ENCODE peak calls at places on chromosomes 2 and 18, in nine cellular contexts. N is activated CD4-positive, alpha-beta T cell treated with anti-CD3 and anti-CD28 coated beads for 36 hours; K is pancreas; F is esophagus mucosa; C is left cardiac atrium; W is heart right ventricle; G is naive thymus-derived CD8-positive, alpha-beta T cell; U is GM12878; Q is activated CD8-positive, alpha-beta memory T cell treated with anti-CD3 and anti-CD28 coated beads, Interleukin-2, amount 10 ng/mL, durations not matched to agents 7 days and 5 days. E is an unnamed sample.

GRCh38 chr2:118146315-118147283 is 58.3 kb downstream of the INSIG2 start:
- ATAC-seq in W (no peak), Q (no peak), G (no peak), F (no peak), K (no peak), C (no peak), U (no peak), N (no peak), E (no peak)

GRCh38 chr2:105390454-105390853 is 8.4 kb downstream of the FHL2 start:
- ATAC-seq in F (no peak), N (no peak), K (no peak), W (no peak), G (no peak), Q (no peak), U (no peak), C (no peak), E (no peak)

GRCh38 chr2:73896362-73897239 is 3.8 kb downstream of the ACTG2 start:
- ATAC-seq in F (no peak), N (peak), W (peak), K (peak), G (peak), Q (peak), U (peak), C (peak), E (peak)

GRCh38 chr2:22893773-22894517 is 491.0 kb upstream of the KLHL29 start:
- ATAC-seq in F (no peak), K (no peak), U (no peak), W (no peak), C (no peak), G (no peak), N (no peak), Q (no peak), E (no peak)

GRCh38 chr2:160576054-160576499 is 82.5 kb upstream of the RBMS1 start:
- ATAC-seq in N (no peak), W (peak), U (no peak), K (no peak), F (peak), C (no peak), G (no peak), Q (no peak), E (no peak)

GRCh38 chr2:141698500-141698899 is 432.3 kb downstream of the LRP1B start:
- ATAC-seq in F (no peak), U (no peak), K (no peak), N (no peak), C (no peak), W (no peak), G (no peak), Q (no peak), E (no peak)

GRCh38 chr2:50649626-50650397 is 382.1 kb downstream of the NRXN1 start:
- ATAC-seq in G (no peak), N (no peak), F (no peak), Q (no peak), K (no peak), U (no peak), C (no peak), W (no peak), E (no peak)

GRCh38 chr2:102801098-102801718 is 39.4 kb downstream of the TMEM182 start:
- ATAC-seq in U (no peak), N (no peak), Q (no peak), F (no peak), K (no peak), G (no peak), C (peak), W (peak), E (no peak)

GRCh38 chr2:25491966-25492532 is 150.3 kb upstream of the DNMT3A start:
- ATAC-seq in Q (no peak), U (no peak), K (peak), W (no peak), C (no peak), F (no peak), G (no peak), N (peak), E (no peak)

GRCh38 chr2:174762464-174762863 is 1.8 kb downstream of the CHRNA1 start:
- ATAC-seq in F (no peak), G (no peak), N (no peak), W (peak), U (no peak), K (no peak), Q (no peak), C (no peak), E (no peak)

GRCh38 chr2:207184768-207185167 is 19.0 kb upstream of the KLF7 start:
- ATAC-seq in W (no peak), K (no peak), N (peak), Q (no peak), C (no peak), G (no peak), U (no peak), F (no peak), E (no peak)

GRCh38 chr2:165818920-165819319 is 24.9 kb upstream of the GALNT3 start:
- ATAC-seq in G (no peak), F (no peak), W (no peak), K (no peak), Q (no peak), N (no peak), U (no peak), C (no peak), E (peak)

GRCh38 chr2:12106440-12107080 is 360.1 kb downstream of the LPIN1 start:
- ATAC-seq in Q (peak), C (peak), K (peak), N (peak), F (peak), U (peak), W (peak), G (no peak), E (peak)

GRCh38 chr2:234289789-234290188 is 207.1 kb downstream of the ARL4C start:
- ATAC-seq in G (no peak), U (peak), N (peak), Q (peak), C (no peak), F (peak), K (peak), W (no peak), E (no peak)

GRCh38 chr2:239598011-239598731 is 197.4 kb upstream of the HDAC4 start:
- ATAC-seq in C (no peak), U (no peak), G (no peak), Q (no peak), F (no peak), N (no peak), W (no peak), K (no peak), E (no peak)

GRCh38 chr2:158776236-158776635 is 18.9 kb upstream of the DAPL1 start:
- ATAC-seq in K (no peak), F (no peak), N (no peak), C (no peak), G (no peak), U (no peak), Q (no peak), W (no peak), E (no peak)

GRCh38 chr18:48889981-48890735 is 60.6 kb downstream of the SMAD7 start:
- ATAC-seq in N (no peak), U (no peak), K (no peak), Q (no peak), W (no peak), C (no peak), F (no peak), G (no peak), E (no peak)

GRCh38 chr2:30656079-30656478 is 151.2 kb downstream of the CAPN13 start:
- ATAC-seq in W (no peak), F (no peak), Q (no peak), K (no peak), N (no peak), G (no peak), U (no peak), C (no peak), E (no peak)

GRCh38 chr2:239383796-239384156 is 17.0 kb downstream of the HDAC4 start:
- ATAC-seq in F (no peak), C (no peak), N (no peak), U (no peak), W (no peak), K (no peak), Q (no peak), G (no peak), E (no peak)

GRCh38 chr18:29002747-29003146 is 825.8 kb upstream of the CDH2 start:
- ATAC-seq in Q (no peak), N (no peak), W (no peak), K (no peak), G (no peak), C (no peak), F (no peak), U (no peak), E (no peak)

GRCh38 chr2:177882501-177882900 is 190.1 kb downstream of the PDE11A start:
- ATAC-seq in N (no peak), W (no peak), U (no peak), C (no peak), K (no peak), G (no peak), Q (no peak), F (no peak), E (no peak)

GRCh38 chr2:12533337-12533736 is 183.4 kb upstream of the TRIB2 start:
- ATAC-seq in W (no peak), F (no peak), G (no peak), K (no peak), C (no peak), U (no peak), N (no peak), Q (no peak), E (no peak)

GRCh38 chr2:120133572-120134244 is 89.5 kb downstream of the TMEM185B start:
- ATAC-seq in K (no peak), F (peak), G (no peak), W (no peak), Q (no peak), N (no peak), C (no peak), U (no peak), E (no peak)

GRCh38 chr2:109382946-109383345 is 230.8 kb downstream of the SEPTIN10 start:
- ATAC-seq in Q (no peak), C (peak), N (no peak), W (peak), F (peak), U (peak), G (no peak), K (peak), E (no peak)

GRCh38 chr2:189177441-189177840 is 2.1 kb downstream of the COL5A2 start:
- ATAC-seq in K (no peak), F (no peak), W (no peak), Q (no peak), U (no peak), G (no peak), N (no peak), C (no peak), E (no peak)

GRCh38 chr18:75687626-75688025 is 260.1 kb upstream of the SMIM21 start:
- ATAC-seq in G (no peak), K (no peak), N (no peak), F (no peak), U (no peak), Q (no peak), W (no peak), C (no peak), E (no peak)

GRCh38 chr2:227221120-227221519 is 56.7 kb downstream of the COL4A3 start:
- ATAC-seq in Q (no peak), C (no peak), U (no peak), N (no peak), G (no peak), F (no peak), W (no peak), K (no peak), E (no peak)

GRCh38 chr2:189144700-189145211 is 34.8 kb downstream of the COL5A2 start:
- ATAC-seq in N (no peak), U (no peak), C (no peak), G (no peak), Q (no peak), K (no peak), F (no peak), W (peak), E (no peak)

GRCh38 chr2:172094319-172095145 is 8.2 kb downstream of the DLX2 start:
- ATAC-seq in N (no peak), W (peak), G (no peak), Q (no peak), U (no peak), K (peak), F (no peak), C (no peak), E (no peak)

GRCh38 chr2:30747206-30747605 is 60.0 kb downstream of the CAPN13 start:
- ATAC-seq in U (no peak), C (no peak), F (no peak), N (no peak), Q (no peak), K (no peak), W (no peak), G (no peak), E (no peak)

GRCh38 chr2:114762986-114763385 is 320.5 kb downstream of the DPP10 start:
- ATAC-seq in W (peak), Q (no peak), G (no peak), C (peak), N (no peak), U (no peak), F (no peak), K (peak), E (no peak)

GRCh38 chr18:53541924-53542323 is 682.5 kb downstream of the MBD2 start:
- ATAC-seq in U (no peak), Q (no peak), N (no peak), C (no peak), W (no peak), G (no peak), K (no peak), F (no peak), E (no peak)

GRCh38 chr2:96412307-96413066 is 76.9 kb downstream of the NCAPH start:
- ATAC-seq in K (no peak), U (no peak), C (no peak), N (no peak), F (no peak), Q (no peak), G (no peak), W (no peak), E (no peak)

GRCh38 chr18:43744960-43745740 is 467.9 kb upstream of the SYT4 start:
- ATAC-seq in C (no peak), U (no peak), W (no peak), N (no peak), G (no peak), K (no peak), Q (no peak), F (no peak), E (no peak)

E was measured in stimulated activated memory B cell treated with anti-CD40 and anti-IgM and Interleukin-4, amounts not matched to agents 10 μg/mL and 1 μg/mL and 100 μg/mL, for 72 hours.